ENCODE peak calls at places on chromosomes 2 and 18, in five cellular contexts. One of them, this sample, is unnamed.

GRCh38 chr2:196435189-196435588 is 204.3 kb upstream of the CCDC150 start:
- DNase-seq in H9: no peak
- DNase-seq in GM06990: no peak
- DNase-seq in Panc1: no peak
- DNase-seq in nephron progenitor cell: no peak
- DNase-seq in this sample: no peak

GRCh38 chr2:30949435-30949834 is 142.2 kb upstream of the CAPN13 start:
- DNase-seq in nephron progenitor cell: no peak
- DNase-seq in Panc1: no peak
- DNase-seq in GM06990: no peak
- DNase-seq in H9: no peak
- DNase-seq in this sample: no peak

GRCh38 chr2:191514613-191515012 is 163.3 kb upstream of the NABP1 start:
- DNase-seq in H9: no peak
- DNase-seq in nephron progenitor cell: no peak
- DNase-seq in Panc1: no peak
- DNase-seq in GM06990: no peak
- DNase-seq in this sample: no peak

GRCh38 chr2:112670521-112671022 is 24.8 kb downstream of the SLC20A1 start:
- DNase-seq in nephron progenitor cell: no peak
- DNase-seq in H9: no peak
- DNase-seq in Panc1: no peak
- DNase-seq in GM06990: no peak
- DNase-seq in this sample: no peak

GRCh38 chr2:18445412-18446320 is 114.8 kb downstream of the RDH14 start:
- DNase-seq in H9: no peak
- DNase-seq in nephron progenitor cell: no peak
- DNase-seq in GM06990: no peak
- DNase-seq in Panc1: no peak
- DNase-seq in this sample: no peak

GRCh38 chr2:215713393-215713792 is 277.5 kb upstream of the FN1 start:
- DNase-seq in nephron progenitor cell: no peak
- DNase-seq in GM06990: no peak
- DNase-seq in H9: no peak
- DNase-seq in Panc1: no peak
- DNase-seq in this sample: no peak

GRCh38 chr2:152924722-152925121 is 206.3 kb downstream of the ARL6IP6 start:
- DNase-seq in GM06990: no peak
- DNase-seq in nephron progenitor cell: no peak
- DNase-seq in H9: no peak
- DNase-seq in Panc1: no peak
- DNase-seq in this sample: no peak

GRCh38 chr2:157206921-157207320 is 50.6 kb upstream of the GALNT5 start:
- DNase-seq in Panc1: no peak
- DNase-seq in nephron progenitor cell: no peak
- DNase-seq in GM06990: no peak
- DNase-seq in H9: no peak
- DNase-seq in this sample: no peak

GRCh38 chr18:48470484-48471180 is 61.4 kb upstream of the ZBTB7C start:
- DNase-seq in nephron progenitor cell: no peak
- DNase-seq in H9: no peak
- DNase-seq in Panc1: no peak
- DNase-seq in GM06990: no peak
- DNase-seq in this sample: no peak

GRCh38 chr2:30923575-30923974 is 116.3 kb upstream of the CAPN13 start:
- DNase-seq in GM06990: no peak
- DNase-seq in nephron progenitor cell: no peak
- DNase-seq in Panc1: no peak
- DNase-seq in H9: peak
- DNase-seq in this sample: no peak

GRCh38 chr2:229586746-229587705 is 127.3 kb downstream of the DNER start:
- DNase-seq in Panc1: peak
- DNase-seq in nephron progenitor cell: peak
- DNase-seq in GM06990: no peak
- DNase-seq in H9: peak
- DNase-seq in this sample: peak

GRCh38 chr2:193124820-193125219 is 930.1 kb upstream of the TMEFF2 start:
- DNase-seq in nephron progenitor cell: no peak
- DNase-seq in GM06990: no peak
- DNase-seq in H9: no peak
- DNase-seq in Panc1: no peak
- DNase-seq in this sample: no peak

GRCh38 chr18:10020176-10020575 is 106.4 kb downstream of the VAPA start:
- DNase-seq in H9: no peak
- DNase-seq in Panc1: no peak
- DNase-seq in GM06990: no peak
- DNase-seq in nephron progenitor cell: no peak
- DNase-seq in this sample: no peak

GRCh38 chr2:144349674-144350073 is 170.2 kb downstream of the ZEB2 start:
- DNase-seq in Panc1: no peak
- DNase-seq in GM06990: no peak
- DNase-seq in nephron progenitor cell: no peak
- DNase-seq in H9: no peak
- DNase-seq in this sample: no peak

GRCh38 chr2:45813003-45813601 is 161.6 kb downstream of the PRKCE start:
- DNase-seq in H9: no peak
- DNase-seq in nephron progenitor cell: no peak
- DNase-seq in Panc1: no peak
- DNase-seq in GM06990: no peak
- DNase-seq in this sample: no peak

GRCh38 chr2:61948661-61949457 is 43.4 kb downstream of the COMMD1 start:
- DNase-seq in H9: no peak
- DNase-seq in GM06990: no peak
- DNase-seq in Panc1: no peak
- DNase-seq in nephron progenitor cell: no peak
- DNase-seq in this sample: no peak

GRCh38 chr18:5720132-5720531 is 175.2 kb downstream of the TMEM200C start:
- DNase-seq in H9: no peak
- DNase-seq in nephron progenitor cell: no peak
- DNase-seq in GM06990: no peak
- DNase-seq in Panc1: no peak
- DNase-seq in this sample: no peak

GRCh38 chr2:12303181-12304030 is 413.3 kb upstream of the TRIB2 start:
- DNase-seq in Panc1: no peak
- DNase-seq in GM06990: peak
- DNase-seq in nephron progenitor cell: no peak
- DNase-seq in H9: no peak
- DNase-seq in this sample: no peak

GRCh38 chr2:29921560-29921915 is at the start of gene ALK:
- DNase-seq in Panc1: no peak
- DNase-seq in nephron progenitor cell: peak
- DNase-seq in H9: peak
- DNase-seq in GM06990: peak
- DNase-seq in this sample: peak

GRCh38 chr2:149064365-149064841 is 25.9 kb downstream of the LYPD6B start:
- DNase-seq in nephron progenitor cell: no peak
- DNase-seq in H9: no peak
- DNase-seq in Panc1: no peak
- DNase-seq in GM06990: no peak
- DNase-seq in this sample: no peak
- TF ChIP-seq CTCF in nephron progenitor cell: no peak
- TF ChIP-seq CTCF in H9: no peak
- TF ChIP-seq CTCF in Panc1: no peak
- TF ChIP-seq CTCF in GM06990: no peak
- TF ChIP-seq CTCF in this sample: no peak

GRCh38 chr2:57497489-57498096 is 549.0 kb upstream of the VRK2 start:
- DNase-seq in nephron progenitor cell: peak
- DNase-seq in H9: peak
- DNase-seq in GM06990: peak
- DNase-seq in Panc1: peak
- DNase-seq in this sample: peak
- TF ChIP-seq CTCF in nephron progenitor cell: peak
- TF ChIP-seq CTCF in H9: peak
- TF ChIP-seq CTCF in GM06990: peak
- TF ChIP-seq CTCF in Panc1: peak
- TF ChIP-seq CTCF in this sample: peak

GRCh38 chr2:98923244-98923940 is 12.6 kb downstream of the CRACDL start:
- DNase-seq in Panc1: no peak
- DNase-seq in H9: no peak
- DNase-seq in GM06990: no peak
- DNase-seq in nephron progenitor cell: no peak
- DNase-seq in this sample: no peak
- TF ChIP-seq CTCF in Panc1: no peak
- TF ChIP-seq CTCF in H9: peak
- TF ChIP-seq CTCF in GM06990: peak
- TF ChIP-seq CTCF in nephron progenitor cell: peak
- TF ChIP-seq CTCF in this sample: no peak

DNA sequence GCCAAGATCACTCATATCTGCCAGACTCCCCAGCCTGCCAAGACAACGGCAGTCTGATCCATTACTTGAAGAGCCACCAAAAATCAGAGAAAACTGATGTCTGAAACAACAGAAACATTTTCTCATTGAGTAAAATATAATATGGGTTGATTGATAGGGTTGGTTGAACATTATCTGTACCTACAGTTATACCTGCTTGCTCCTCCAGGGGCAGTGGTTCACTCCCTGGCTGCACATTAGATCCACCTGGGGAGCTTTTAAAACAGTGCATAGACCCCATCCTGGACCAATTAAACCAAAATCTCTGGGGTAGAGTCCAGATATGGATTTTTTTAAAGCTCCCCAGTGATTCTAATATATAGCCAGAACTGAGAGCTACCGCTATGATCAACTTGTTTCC is 43.6 kb upstream of the SLC14A2 start:
- DNase-seq in nephron progenitor cell: no peak
- DNase-seq in GM06990: no peak
- DNase-seq in Panc1: no peak
- DNase-seq in H9: no peak
- DNase-seq in this sample: no peak
- TF ChIP-seq CTCF in nephron progenitor cell: peak
- TF ChIP-seq CTCF in GM06990: peak
- TF ChIP-seq CTCF in Panc1: peak
- TF ChIP-seq CTCF in H9: peak
- TF ChIP-seq CTCF in this sample: no peak

GRCh38 chr2:8956789-8957188 is 46.7 kb downstream of the MBOAT2 start:
- DNase-seq in GM06990: no peak
- DNase-seq in Panc1: no peak
- DNase-seq in nephron progenitor cell: no peak
- DNase-seq in H9: no peak
- DNase-seq in this sample: no peak
- TF ChIP-seq CTCF in GM06990: no peak
- TF ChIP-seq CTCF in Panc1: no peak
- TF ChIP-seq CTCF in nephron progenitor cell: no peak
- TF ChIP-seq CTCF in H9: peak
- TF ChIP-seq CTCF in this sample: no peak

DNA sequence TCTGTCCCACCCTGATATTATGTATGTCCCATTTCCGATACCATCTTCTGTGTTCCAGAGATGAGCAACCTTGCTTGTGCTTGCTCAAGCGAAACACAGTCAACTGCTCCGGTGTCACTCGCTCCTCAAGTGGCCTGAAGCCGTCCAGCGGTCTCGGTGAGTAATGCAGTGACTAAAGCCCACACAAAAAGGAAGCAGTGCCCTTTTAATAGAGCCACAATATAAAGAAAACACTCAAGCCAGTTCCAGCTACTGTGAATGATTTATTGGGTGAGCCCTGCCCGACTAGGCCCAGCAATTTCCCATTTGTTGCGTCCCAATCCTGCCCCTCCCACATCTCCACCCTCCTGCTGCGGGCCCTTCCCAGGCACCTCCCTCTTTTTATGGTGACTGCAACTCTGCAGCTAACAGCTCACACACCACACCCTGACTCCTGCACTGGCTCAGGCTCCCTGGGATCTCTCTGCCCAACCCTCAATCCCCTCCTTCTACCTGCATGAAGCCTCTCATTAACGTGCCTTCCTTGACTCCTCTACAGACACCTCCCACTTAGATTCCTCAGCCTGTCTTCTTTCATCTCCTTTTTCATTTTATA is 44.2 kb upstream of the DSC1 start:
- DNase-seq in nephron progenitor cell: peak
- DNase-seq in H9: peak
- DNase-seq in Panc1: peak
- DNase-seq in GM06990: peak
- DNase-seq in this sample: peak
- TF ChIP-seq CTCF in nephron progenitor cell: peak
- TF ChIP-seq CTCF in H9: no peak
- TF ChIP-seq CTCF in Panc1: no peak
- TF ChIP-seq CTCF in GM06990: peak
- TF ChIP-seq CTCF in this sample: peak

This sample was measured in GM13976.